ENCODE peak calls at places on chromosomes 6 and 20, in four cellular contexts. One of them, this sample, is unnamed.

GRCh38 chr6:168132531-168133184 is 53.6 kb upstream of the FRMD1 start:
- DNase-seq in mammary epithelial cell: no peak
- DNase-seq in GM06990: no peak
- DNase-seq in GM12865: no peak
- DNase-seq in this sample: no peak

GRCh38 chr6:90184334-90185298 is 112.0 kb downstream of the BACH2 start:
- DNase-seq in GM06990: no peak
- DNase-seq in mammary epithelial cell: peak; percentile 48
- DNase-seq in GM12865: no peak
- DNase-seq in this sample: no peak

GRCh38 chr20:40468759-40469158 is 220.3 kb downstream of the MAFB start:
- DNase-seq in mammary epithelial cell: no peak
- DNase-seq in GM06990: no peak
- DNase-seq in GM12865: no peak
- DNase-seq in this sample: no peak

GRCh38 chr6:50147371-50147770 is 97.6 kb upstream of the DEFB112 start:
- DNase-seq in GM06990: no peak
- DNase-seq in mammary epithelial cell: peak; percentile 16
- DNase-seq in GM12865: no peak
- DNase-seq in this sample: no peak

GRCh38 chr6:91659881-91660280 is 1073.0 kb upstream of the MAP3K7 start:
- DNase-seq in mammary epithelial cell: no peak
- DNase-seq in GM06990: no peak
- DNase-seq in GM12865: no peak
- DNase-seq in this sample: no peak

GRCh38 chr20:63434599-63435378 is 37.7 kb downstream of the KCNQ2 start:
- DNase-seq in GM06990: peak; percentile 67
- DNase-seq in GM12865: peak; percentile 86
- DNase-seq in mammary epithelial cell: peak; percentile 14
- DNase-seq in this sample: peak; percentile 88

GRCh38 chr6:107083047-107083768 is 32.1 kb downstream of the BEND3 start:
- DNase-seq in GM06990: peak; percentile 53
- DNase-seq in GM12865: peak; percentile 73
- DNase-seq in mammary epithelial cell: no peak
- DNase-seq in this sample: no peak

GRCh38 chr6:107957909-107958688 is at the start of gene SEC63:
- DNase-seq in GM12865: peak; percentile 98
- DNase-seq in GM06990: peak; percentile 97
- DNase-seq in mammary epithelial cell: peak; percentile 94
- DNase-seq in this sample: peak; percentile 98

GRCh38 chr6:125512621-125513020 is 210.9 kb upstream of the HDDC2 start:
- DNase-seq in GM06990: no peak
- DNase-seq in mammary epithelial cell: peak; percentile 2
- DNase-seq in GM12865: peak; percentile 37
- DNase-seq in this sample: peak; percentile 21

GRCh38 chr6:158184598-158184997 is 16.4 kb downstream of the GTF2H5 start:
- DNase-seq in mammary epithelial cell: no peak
- DNase-seq in GM06990: no peak
- DNase-seq in GM12865: no peak
- DNase-seq in this sample: no peak

GRCh38 chr6:114534813-114535212 is 192.0 kb upstream of the HS3ST5 start:
- DNase-seq in GM06990: no peak
- DNase-seq in mammary epithelial cell: no peak
- DNase-seq in GM12865: no peak
- DNase-seq in this sample: no peak

GRCh38 chr6:35048631-35049083 is 92.5 kb downstream of the TCP11 start:
- DNase-seq in GM12865: no peak
- DNase-seq in mammary epithelial cell: no peak
- DNase-seq in GM06990: peak; percentile 34
- DNase-seq in this sample: peak; percentile 30

GRCh38 chr20:57409316-57409671 is 18.1 kb downstream of the RBM38 start:
- DNase-seq in GM12865: no peak
- DNase-seq in GM06990: no peak
- DNase-seq in mammary epithelial cell: no peak
- DNase-seq in this sample: no peak

GRCh38 chr6:136923116-136923953 is 1.2 kb downstream of the SLC35D3 start:
- DNase-seq in GM12865: no peak
- DNase-seq in mammary epithelial cell: no peak
- DNase-seq in GM06990: no peak
- DNase-seq in this sample: peak; percentile 29

GRCh38 chr20:39312107-39312506 is 350.0 kb downstream of the DHX35 start:
- DNase-seq in GM06990: no peak
- DNase-seq in GM12865: no peak
- DNase-seq in mammary epithelial cell: no peak
- DNase-seq in this sample: no peak

GRCh38 chr6:27234576-27234975 is 12.9 kb upstream of the PRSS16 start:
- DNase-seq in GM12865: no peak
- DNase-seq in GM06990: no peak
- DNase-seq in mammary epithelial cell: no peak
- DNase-seq in this sample: no peak

GRCh38 chr6:133243723-133244122 is 2.6 kb downstream of the EYA4 start:
- DNase-seq in mammary epithelial cell: no peak
- DNase-seq in GM12865: no peak
- DNase-seq in GM06990: no peak
- DNase-seq in this sample: no peak

GRCh38 chr6:133241088-133241900 is at the start of gene EYA4:
- DNase-seq in GM06990: peak; percentile 15
- DNase-seq in mammary epithelial cell: peak; percentile 19
- DNase-seq in GM12865: no peak
- DNase-seq in this sample: peak; percentile 7

GRCh38 chr6:133242761-133243590 is 1.8 kb downstream of the EYA4 start:
- DNase-seq in GM12865: no peak
- DNase-seq in GM06990: peak; percentile 10
- DNase-seq in mammary epithelial cell: no peak
- DNase-seq in this sample: no peak

GRCh38 chr6:133241901-133242760 is 974 bp downstream of the EYA4 start:
- DNase-seq in mammary epithelial cell: peak; percentile 35
- DNase-seq in GM12865: no peak
- DNase-seq in GM06990: peak; percentile 27
- DNase-seq in this sample: peak; percentile 9

DNA sequence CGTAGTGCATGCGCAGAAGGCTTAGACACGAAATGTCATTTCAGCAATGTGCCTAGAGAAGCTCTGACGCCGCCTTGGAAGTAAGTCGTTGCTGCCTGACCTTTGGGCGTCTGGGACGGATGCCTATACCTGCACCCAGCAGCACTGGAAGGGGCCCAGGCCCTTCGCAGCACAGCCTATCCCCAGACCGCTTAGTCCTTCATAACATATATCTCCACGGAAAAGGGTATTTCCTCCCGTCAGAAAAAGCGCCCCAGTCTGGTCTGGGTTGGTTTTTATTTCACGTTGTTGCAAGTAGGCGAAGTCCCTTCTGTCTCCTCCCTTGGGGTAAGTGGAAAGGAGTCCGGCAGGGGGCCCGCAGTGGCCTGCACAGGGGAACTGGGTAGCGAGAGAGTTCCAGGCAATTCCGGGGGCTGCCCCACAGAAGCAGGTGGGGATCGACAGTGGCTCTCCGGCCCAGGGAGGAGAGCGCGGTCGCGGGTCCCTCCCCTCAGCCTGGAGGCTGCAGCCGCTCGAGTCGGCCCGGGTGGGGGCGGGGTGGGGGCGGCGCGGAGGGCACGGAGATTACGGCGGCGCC is 558 bp upstream of the EYA4 start:
- DNase-seq in GM06990: no peak
- DNase-seq in mammary epithelial cell: no peak
- DNase-seq in GM12865: no peak
- DNase-seq in this sample: peak; percentile 10
- TF ChIP-seq CTCF in GM06990: no peak
- TF ChIP-seq CTCF in mammary epithelial cell: no peak
- TF ChIP-seq CTCF in GM12865: no peak
- TF ChIP-seq CTCF in this sample: no peak

DNA sequence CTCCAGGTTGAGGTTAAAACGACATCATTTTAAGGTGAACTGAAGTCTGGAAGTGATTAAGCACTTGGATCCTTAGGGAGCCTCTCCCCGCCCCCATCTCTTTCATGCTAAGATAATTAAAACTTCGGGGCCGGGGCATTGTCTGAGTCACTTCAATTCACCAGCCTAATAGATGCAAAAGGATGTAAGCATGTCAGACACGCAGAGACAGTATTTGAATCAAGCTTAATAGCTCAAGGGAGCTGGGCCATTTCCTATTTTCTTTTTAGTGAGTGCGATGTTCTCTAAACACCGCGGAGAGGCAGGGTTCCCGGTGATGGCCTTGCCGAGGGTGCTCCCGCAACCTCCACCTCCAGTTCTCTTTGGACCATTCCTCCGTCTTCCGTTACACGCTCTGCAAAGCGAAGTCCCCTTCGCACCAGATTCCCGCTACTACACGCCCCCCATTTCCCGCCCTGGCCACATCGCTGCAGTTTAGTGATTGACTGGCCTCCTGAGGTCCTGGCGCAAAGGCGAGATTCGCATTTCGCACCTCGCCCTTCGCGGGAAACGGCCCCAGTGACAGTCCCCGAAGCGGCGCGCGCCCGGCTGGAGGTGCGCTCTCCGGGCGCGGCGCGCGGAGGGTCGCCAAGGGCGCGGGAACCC is 516 bp upstream of the IRF4 start:
- DNase-seq in GM06990: peak; percentile 81
- DNase-seq in mammary epithelial cell: no peak
- DNase-seq in GM12865: peak; percentile 71
- DNase-seq in this sample: peak; percentile 54
- TF ChIP-seq CTCF in GM06990: peak; percentile 17
- TF ChIP-seq CTCF in mammary epithelial cell: no peak
- TF ChIP-seq CTCF in GM12865: no peak
- TF ChIP-seq CTCF in this sample: no peak

GRCh38 chr6:139967497-139967896 is 593.0 kb upstream of the CITED2 start:
- DNase-seq in GM12865: no peak
- DNase-seq in mammary epithelial cell: no peak
- DNase-seq in GM06990: no peak
- DNase-seq in this sample: no peak
- TF ChIP-seq CTCF in GM12865: no peak
- TF ChIP-seq CTCF in mammary epithelial cell: no peak
- TF ChIP-seq CTCF in GM06990: no peak
- TF ChIP-seq CTCF in this sample: no peak

GRCh38 chr20:46491354-46491753 is 22.0 kb downstream of the ZNF334 start:
- DNase-seq in GM06990: no peak
- DNase-seq in mammary epithelial cell: no peak
- DNase-seq in GM12865: no peak
- DNase-seq in this sample: no peak
- TF ChIP-seq CTCF in GM06990: no peak
- TF ChIP-seq CTCF in mammary epithelial cell: no peak
- TF ChIP-seq CTCF in GM12865: no peak
- TF ChIP-seq CTCF in this sample: no peak

GRCh38 chr6:82616386-82617028 is 252.9 kb downstream of the TPBG start:
- DNase-seq in GM06990: no peak
- DNase-seq in mammary epithelial cell: no peak
- DNase-seq in GM12865: no peak
- DNase-seq in this sample: no peak
- TF ChIP-seq CTCF in GM06990: no peak
- TF ChIP-seq CTCF in mammary epithelial cell: peak; percentile 38
- TF ChIP-seq CTCF in GM12865: no peak
- TF ChIP-seq CTCF in this sample: no peak